ENCODE peak calls at places on chromosomes 16 and 17, in seven cellular contexts. E is NCI-H1092 treated with DMSO at 0.1 percent for 48 hours, L is WERI-Rb-1, T is stomach, W is COLO829, I is ascending aorta, J is anterior cingulate cortex. X is an unnamed sample.

GRCh38 chr16:17836868-17837602 is 366.3 kb upstream of the XYLT1 start:
- DNase-seq in I (no peak), T (no peak), W (no peak), E (no peak), L (peak; percentile 16), J (no peak), X (no peak)

GRCh38 chr16:15741207-15741871 is 91.3 kb downstream of the NDE1 start:
- DNase-seq in I (no peak), J (no peak), L (no peak), E (no peak), W (no peak), T (no peak), X (no peak)

GRCh38 chr16:3012828-3013420 is at the start of gene CLDN9:
- DNase-seq in J (no peak), L (peak; percentile 66), T (peak; percentile 61), E (peak; percentile 65), I (no peak), W (no peak), X (no peak)

GRCh38 chr16:79519448-79519847 is 81.1 kb downstream of the MAF start:
- DNase-seq in T (peak; percentile 43), E (no peak), W (no peak), J (no peak), I (no peak), L (no peak), X (peak; percentile 17)

GRCh38 chr16:24609740-24610420 is 70.5 kb downstream of the RBBP6 start:
- DNase-seq in J (peak; percentile 70), I (peak; percentile 78), W (peak; percentile 78), T (peak; percentile 54), L (peak; percentile 78), E (peak; percentile 43), X (peak; percentile 71)

GRCh38 chr16:8893976-8894690 is 12.0 kb downstream of the LITAFD start:
- DNase-seq in W (no peak), J (no peak), E (no peak), T (no peak), I (no peak), L (no peak), X (no peak)

GRCh38 chr16:78175287-78175686 is 75.8 kb downstream of the WWOX start:
- DNase-seq in T (no peak), J (no peak), E (no peak), W (no peak), L (no peak), I (no peak), X (no peak)

GRCh38 chr17:75763613-75764416 is 1.2 kb downstream of the GALK1 start:
- DNase-seq in L (no peak), W (no peak), I (no peak), E (no peak), T (no peak), J (no peak), X (no peak)

GRCh38 chr16:12484987-12485386 is 318.7 kb downstream of the CPPED1 start:
- DNase-seq in J (no peak), W (no peak), I (no peak), L (no peak), T (peak; percentile 70), E (no peak), X (no peak)

GRCh38 chr16:84084570-84085270 is 32.0 kb downstream of the MBTPS1 start:
- DNase-seq in J (no peak), E (peak; percentile 46), I (no peak), T (peak; percentile 76), W (peak; percentile 38), L (peak; percentile 61), X (no peak)

GRCh38 chr17:4583206-4583605 is 1.1 kb upstream of the SMTNL2 start:
- DNase-seq in T (no peak), L (no peak), J (no peak), W (no peak), E (no peak), I (no peak), X (no peak)